ENCODE peak calls at places on chromosome 21, in six cellular contexts. N is SK-N-SH, E is neural progenitor cell, L is PC-3, J is GM23248, A is HCT116. P is an unnamed sample.

GRCh38 chr21:43913928-43914327 is 48.9 kb downstream of the AGPAT3 start:
- DNase-seq in N (no peak), E (no peak), L (no peak), J (no peak), A (no peak), P (no peak)

GRCh38 chr21:37047079-37047478 is 25.8 kb downstream of the PIGP start:
- DNase-seq in N (no peak), E (no peak), L (peak; percentile 83), J (no peak), A (no peak), P (no peak)

GRCh38 chr21:34336245-34336644 is 27.6 kb upstream of the KCNE2 start:
- DNase-seq in N (no peak), E (no peak), L (no peak), J (no peak), A (no peak), P (no peak)

GRCh38 chr21:15183712-15184353 is 119.0 kb upstream of the NRIP1 start:
- DNase-seq in N (no peak), E (no peak), L (no peak), J (no peak), A (no peak), P (no peak)

GRCh38 chr21:17429936-17430335 is 82.9 kb upstream of the CXADR start:
- DNase-seq in N (no peak), E (no peak), L (no peak), J (no peak), A (no peak), P (no peak)

GRCh38 chr21:16978309-16978895 is 534.4 kb upstream of the CXADR start:
- DNase-seq in N (no peak), E (no peak), L (no peak), J (no peak), A (no peak), P (no peak)

GRCh38 chr21:34812510-34813265 is 143.9 kb downstream of the CLIC6 start:
- DNase-seq in N (no peak), E (no peak), L (peak; percentile 93), J (peak; percentile 90), A (no peak), P (no peak)

GRCh38 chr21:35470522-35470921 is 421.4 kb upstream of the RUNX1 start:
- DNase-seq in N (no peak), E (no peak), L (no peak), J (no peak), A (no peak), P (no peak)

GRCh38 chr21:33893917-33894316 is 21.7 kb downstream of the ATP5PO start:
- DNase-seq in N (peak; percentile 34), E (peak; percentile 56), L (no peak), J (no peak), A (no peak), P (no peak)

GRCh38 chr21:27648560-27648959 is 681.7 kb upstream of the ADAMTS5 start:
- DNase-seq in N (no peak), E (no peak), L (peak; percentile 65), J (peak; percentile 93), A (no peak), P (no peak)

GRCh38 chr21:30126575-30126974 is 40.0 kb downstream of the CLDN17 start:
- DNase-seq in N (no peak), E (no peak), L (peak; percentile 6), J (no peak), A (no peak), P (no peak)

GRCh38 chr21:14438204-14438603 is 55.3 kb upstream of the HSPA13 start:
- DNase-seq in N (no peak), E (no peak), L (no peak), J (peak; percentile 10), A (no peak), P (no peak)

GRCh38 chr21:43591468-43592050 is 67.7 kb downstream of the HSF2BP start:
- DNase-seq in N (no peak), E (no peak), L (no peak), J (peak; percentile 33), A (no peak), P (no peak)

GRCh38 chr21:34372321-34372720 is 3.0 kb upstream of the SMIM11 start:
- DNase-seq in N (no peak), E (no peak), L (no peak), J (no peak), A (no peak), P (no peak)

GRCh38 chr21:17829472-17829871 is 10.3 kb upstream of the C21orf91 start:
- DNase-seq in N (no peak), E (no peak), L (no peak), J (peak; percentile 69), A (no peak), P (no peak)

GRCh38 chr21:33940164-33940563 is 24.6 kb upstream of the ATP5PO start:
- DNase-seq in N (no peak), E (no peak), L (no peak), J (peak; percentile 14), A (no peak), P (no peak)

GRCh38 chr21:34132202-34132601 is 58.8 kb downstream of the MRPS6 start:
- DNase-seq in N (no peak), E (no peak), L (no peak), J (no peak), A (no peak), P (no peak)

GRCh38 chr21:41316641-41317392 is at the start of gene FAM3B:
- DNase-seq in N (peak; percentile 19), E (peak; percentile 69), L (no peak), J (no peak), A (no peak), P (no peak)
- H3K9ac ChIP-seq in N (no peak within 1 kb of the TSS), E (no peak within 1 kb of the TSS), L (no peak within 1 kb of the TSS), J (no peak within 1 kb of the TSS), A (no peak within 1 kb of the TSS), P (no peak within 1 kb of the TSS)

DNA sequence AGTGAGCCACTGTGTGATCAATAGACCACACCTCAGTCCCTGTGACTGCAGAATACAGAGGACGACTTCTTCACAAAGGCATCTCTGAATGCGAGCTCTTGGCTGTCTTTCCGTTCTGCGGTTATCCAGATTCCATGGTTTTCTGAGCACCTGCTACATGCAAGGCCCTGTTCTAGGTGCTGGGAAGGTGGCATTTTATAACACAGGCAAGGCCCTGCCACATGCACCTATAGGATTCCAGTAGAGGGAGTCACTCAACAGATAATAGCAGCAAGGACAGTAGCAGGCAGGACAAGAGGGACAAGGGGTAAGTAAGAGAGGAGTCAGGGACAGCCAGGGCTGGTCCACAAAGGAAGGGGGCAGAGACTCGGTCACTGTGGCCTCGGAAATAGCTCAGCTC is 9.0 kb downstream of the URB1 start:
- DNase-seq in N (no peak), E (no peak), L (peak; percentile 37), J (no peak), A (no peak), P (no peak)
- TF ChIP-seq EZH2phosphoT487 in N (no peak), E (no peak), L (no peak), J (no peak), A (no peak), P (no peak)

DNA sequence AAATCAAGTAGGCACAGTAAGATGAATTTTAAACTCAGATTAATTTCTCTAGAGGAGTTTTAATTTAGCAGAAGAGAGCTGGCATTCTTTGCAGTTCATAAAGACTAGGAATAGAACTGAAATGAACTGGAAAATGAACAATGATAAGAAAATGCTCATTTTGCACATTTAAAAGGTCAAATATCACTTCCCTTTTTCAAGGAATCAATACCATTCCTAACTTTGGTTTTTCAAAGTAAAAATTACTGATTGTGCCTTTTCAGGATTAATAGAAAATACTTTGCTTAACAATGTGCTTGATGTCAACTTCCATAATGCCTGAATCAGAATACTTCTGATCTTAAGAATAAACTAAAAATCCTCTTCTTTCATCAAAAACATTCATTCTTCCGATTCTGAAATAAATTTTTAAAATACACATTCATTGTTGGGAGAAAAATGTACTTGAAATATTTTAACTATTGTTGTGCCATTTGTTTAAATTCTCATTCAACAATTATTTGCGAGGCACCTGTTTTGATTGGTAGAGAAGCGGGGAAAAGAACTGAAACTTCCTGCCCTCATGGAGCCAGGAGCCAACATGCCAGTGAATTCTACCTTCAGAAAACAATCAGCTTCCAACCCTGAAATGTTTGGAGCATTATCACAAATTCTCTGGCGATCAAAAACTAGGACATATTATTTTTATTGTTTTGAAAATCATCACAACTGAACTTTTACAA is 2.1 kb downstream of the SCAF4 start:
- DNase-seq in N (no peak), E (no peak), L (no peak), J (no peak), A (no peak), P (no peak)
- H3K4me3 ChIP-seq in N (peak overlapping the region; percentile 92), E (peak overlapping the region; percentile 99), L (peak overlapping the region; percentile 80), J (peak overlapping the region; percentile 83), A (peak overlapping the region; percentile 60), P (peak overlapping the region; percentile 73)

DNA sequence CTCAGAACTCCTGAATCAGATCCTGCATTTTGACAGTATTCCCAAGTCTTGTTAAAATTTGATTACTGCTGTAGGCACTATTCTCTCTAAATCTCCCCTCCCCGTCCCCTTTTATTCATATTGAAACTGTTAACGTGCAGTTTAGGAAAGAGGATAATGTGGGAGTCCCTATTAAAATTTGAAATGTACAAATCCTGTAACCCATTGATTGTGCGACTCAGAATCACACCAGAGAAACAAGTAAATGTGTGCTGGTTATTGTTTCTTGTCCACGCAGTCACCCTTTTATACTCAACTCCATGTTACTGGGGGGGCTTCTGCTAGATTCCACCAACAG is 584 bp upstream of the LTN1 start:
- DNase-seq in N (peak; percentile 15), E (no peak), L (no peak), J (no peak), A (no peak), P (no peak)
- H3K9ac ChIP-seq in N (peak overlapping the region; percentile 60), E (peak overlapping the region; percentile 80), L (peak overlapping the region; percentile 67), J (peak overlapping the region; percentile 89), A (peak overlapping the region; percentile 84), P (peak overlapping the region; percentile 51)

GRCh38 chr21:32585970-32586369 is 647 bp upstream of the TCP10L start:
- DNase-seq in N (no peak), E (no peak), L (no peak), J (no peak), A (no peak), P (no peak)

GRCh38 chr21:32587651-32588050 is 2.3 kb upstream of the TCP10L start:
- DNase-seq in N (no peak), E (no peak), L (no peak), J (no peak), A (no peak), P (no peak)

GRCh38 chr21:32584472-32584871 is 851 bp downstream of the TCP10L start:
- DNase-seq in N (no peak), E (no peak), L (no peak), J (no peak), A (no peak), P (no peak)

GRCh38 chr21:32587112-32587511 is 1.8 kb upstream of the TCP10L start:
- DNase-seq in N (no peak), E (no peak), L (no peak), J (no peak), A (no peak), P (no peak)

DNA sequence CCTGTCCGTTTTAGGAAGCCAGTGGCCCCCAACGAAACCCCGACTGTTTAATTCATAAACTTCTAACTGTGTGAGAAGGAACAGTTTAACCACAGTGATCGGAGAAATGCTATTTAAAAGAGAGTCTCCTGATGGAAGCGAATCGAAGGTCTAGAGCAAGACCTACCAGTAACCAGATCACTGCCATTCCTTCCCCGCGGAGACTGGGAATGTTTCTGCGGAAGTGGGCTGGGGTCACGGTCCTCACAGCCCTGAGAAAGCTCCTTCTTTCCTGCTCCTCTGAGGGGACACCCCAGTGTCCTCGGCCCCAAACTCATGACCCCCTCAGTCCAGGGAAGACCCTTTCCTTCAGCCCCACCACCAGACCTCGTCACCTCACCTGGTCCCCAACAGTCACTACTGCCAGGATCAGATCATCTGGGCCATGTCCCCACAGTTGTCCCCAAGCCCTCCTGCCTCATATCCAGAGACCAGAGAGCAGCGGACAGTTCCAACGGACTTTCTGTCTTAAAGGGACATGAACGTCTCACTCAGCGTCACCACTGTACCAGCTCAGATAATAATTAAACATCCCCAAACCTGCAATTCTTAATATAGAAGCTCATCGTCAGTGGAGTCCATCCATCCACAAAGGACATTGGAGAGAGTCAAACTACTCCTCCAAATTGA is at the start of gene TCP10L:
- DNase-seq in N (no peak), E (no peak), L (no peak), J (no peak), A (no peak), P (no peak)
- TF ChIP-seq EZH2phosphoT487 in N (no peak), E (no peak), L (no peak), J (no peak), A (no peak), P (no peak)